ENCODE peak calls at places on chromosomes 4 and X, in seven cellular contexts. A is H1, I is H9, K is hepatocyte, E is GM23338, J is fibroblast of lung, D is K562. Q is an unnamed sample. For H3K79me2 and H3K4me1, the result is how much of the 10 kb centered on the place peaks cover.

GRCh38 chr4:37542749-37543148 is 143.4 kb downstream of the RELL1 start:
- DNase-seq in A (no peak), I (no peak), K (no peak), E (no peak), J (no peak), D (no peak), Q (no peak)

GRCh38 chrX:39967348-39967747 is 130.4 kb downstream of the BCOR start:
- DNase-seq in A (no peak), I (no peak), K (no peak), E (no peak), J (no peak), D (no peak), Q (no peak)

GRCh38 chr4:10947898-10948297 is 263.3 kb upstream of the CLNK start:
- DNase-seq in A (no peak), I (no peak), K (no peak), E (no peak), J (no peak), D (no peak), Q (no peak)

GRCh38 chr4:146333187-146333894 is 119.0 kb downstream of the REELD1 start:
- DNase-seq in A (no peak), I (no peak), K (peak), E (no peak), J (peak), D (no peak), Q (peak)

GRCh38 chr4:8855781-8856245 is 15.8 kb downstream of the HMX1 start:
- DNase-seq in A (peak), I (peak), K (no peak), E (peak), J (no peak), D (peak), Q (peak)

GRCh38 chrX:39158801-39159657 is 357.8 kb downstream of the MID1IP1 start:
- DNase-seq in A (no peak), I (no peak), K (peak), E (no peak), J (peak), D (no peak), Q (no peak)

GRCh38 chrX:150036641-150037040 is 98.3 kb upstream of the EOLA2 start:
- DNase-seq in A (no peak), I (no peak), K (no peak), E (no peak), J (no peak), D (no peak), Q (no peak)

GRCh38 chr4:179472164-179472563 is 2029.9 kb upstream of the AGA start:
- DNase-seq in A (no peak), I (no peak), K (no peak), E (no peak), J (no peak), D (no peak), Q (no peak)

GRCh38 chrX:21666679-21667078 is 8.5 kb upstream of the KLHL34 start:
- DNase-seq in A (no peak), I (no peak), K (no peak), E (no peak), J (peak), D (no peak), Q (no peak)

GRCh38 chrX:31266172-31267076 is 194.6 kb upstream of the FTHL17 start:
- DNase-seq in A (peak), I (peak), K (peak), E (peak), J (peak), D (peak), Q (peak)

GRCh38 chr4:170374770-170375169 is 285.0 kb upstream of the AADAT start:
- DNase-seq in A (peak), I (peak), K (peak), E (peak), J (no peak), D (peak), Q (peak)

GRCh38 chr4:24775750-24776149 is 19.6 kb upstream of the SOD3 start:
- DNase-seq in A (no peak), I (no peak), K (no peak), E (no peak), J (no peak), D (no peak), Q (no peak)

GRCh38 chrX:66162331-66162822 is 1.7 kb upstream of the HEPH start:
- DNase-seq in A (no peak), I (no peak), K (peak), E (no peak), J (no peak), D (peak), Q (no peak)

GRCh38 chr4:48640699-48641098 is 139.4 kb downstream of the FRYL start:
- DNase-seq in A (no peak), I (no peak), K (no peak), E (no peak), J (no peak), D (no peak), Q (no peak)

GRCh38 chr4:95318483-95318882 is 230.3 kb downstream of the UNC5C start:
- DNase-seq in A (no peak), I (no peak), K (no peak), E (no peak), J (no peak), D (no peak), Q (no peak)

GRCh38 chr4:39526283-39526682 is 956 bp downstream of the UGDH start:
- DNase-seq in A (no peak), I (no peak), K (no peak), E (no peak), J (no peak), D (no peak), Q (peak)

GRCh38 chrX:23634181-23634580 is 33.1 kb upstream of the PRDX4 start:
- DNase-seq in A (no peak), I (no peak), K (no peak), E (no peak), J (no peak), D (no peak), Q (no peak)

GRCh38 chrX:48897157-48897620 is 379 bp downstream of the TIMM17B start:
- DNase-seq in A (peak), I (peak), K (peak), E (peak), J (peak), D (peak), Q (peak)

GRCh38 chrX:39619182-39620009 is 478.4 kb downstream of the BCOR start:
- DNase-seq in A (no peak), I (no peak), K (peak), E (no peak), J (no peak), D (peak), Q (no peak)

GRCh38 chrX:40056420-40056819 is 41.3 kb downstream of the BCOR start:
- DNase-seq in A (no peak), I (no peak), K (no peak), E (no peak), J (no peak), D (no peak), Q (no peak)

GRCh38 chr4:108959497-108959896 is 196.6 kb upstream of the ETNPPL start:
- DNase-seq in A (no peak), I (no peak), K (no peak), E (no peak), J (peak), D (no peak), Q (no peak)

GRCh38 chr4:151302432-151302831 is 23.0 kb downstream of the SH3D19 start:
- DNase-seq in A (no peak), I (no peak), K (no peak), E (no peak), J (peak), D (no peak), Q (no peak)

GRCh38 chr4:156774422-156774821 is 197.2 kb downstream of the PDGFC start:
- DNase-seq in A (no peak), I (no peak), K (peak), E (no peak), J (peak), D (no peak), Q (no peak)

GRCh38 chr4:113332701-113333100 is 283.2 kb downstream of the ANK2 start:
- DNase-seq in A (no peak), I (no peak), K (no peak), E (no peak), J (no peak), D (no peak), Q (no peak)

GRCh38 chr4:187602339-187603092 is 393.1 kb upstream of the ZFP42 start:
- DNase-seq in A (no peak), I (no peak), K (no peak), E (no peak), J (peak), D (no peak), Q (no peak)

GRCh38 chr4:101089168-101089567 is 258.2 kb downstream of the PPP3CA start:
- DNase-seq in A (no peak), I (no peak), K (no peak), E (no peak), J (no peak), D (no peak), Q (no peak)

DNA sequence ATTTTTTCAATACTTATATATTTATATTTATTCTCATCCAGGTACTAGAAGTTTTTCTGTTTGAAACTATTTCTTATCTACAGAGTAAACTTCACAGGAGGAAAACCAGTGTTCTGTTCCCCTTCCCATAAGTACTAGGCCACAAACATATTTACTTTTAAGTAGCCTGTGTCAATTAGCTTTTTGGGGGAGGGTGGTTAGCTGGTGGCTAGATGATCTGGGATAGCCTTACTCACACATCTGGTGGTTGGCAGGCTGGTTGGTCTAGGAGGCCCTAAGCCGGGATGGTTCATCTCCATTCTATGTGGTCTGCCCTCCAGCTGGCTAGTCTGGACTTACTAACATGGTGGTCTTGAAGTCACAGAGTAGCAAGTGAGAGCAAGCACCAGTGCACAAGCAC is 6.2 kb downstream of the JADE3 start:
- DNase-seq in A (no peak), I (no peak), K (no peak), E (no peak), J (no peak), D (no peak), Q (no peak)
- H3K79me2 ChIP-seq in A (half or more), I (under half), K (half or more), E (half or more), J (under half), D (under half), Q (under half)

GRCh38 chr4:139749313-139749712 is 83.7 kb downstream of the MGST2 start:
- DNase-seq in A (no peak), I (no peak), K (no peak), E (no peak), J (peak), D (no peak), Q (no peak)
- H2AFZ ChIP-seq in A (no peak), I (no peak), K (no peak), E (no peak), J (no peak), D (no peak), Q (no peak)

DNA sequence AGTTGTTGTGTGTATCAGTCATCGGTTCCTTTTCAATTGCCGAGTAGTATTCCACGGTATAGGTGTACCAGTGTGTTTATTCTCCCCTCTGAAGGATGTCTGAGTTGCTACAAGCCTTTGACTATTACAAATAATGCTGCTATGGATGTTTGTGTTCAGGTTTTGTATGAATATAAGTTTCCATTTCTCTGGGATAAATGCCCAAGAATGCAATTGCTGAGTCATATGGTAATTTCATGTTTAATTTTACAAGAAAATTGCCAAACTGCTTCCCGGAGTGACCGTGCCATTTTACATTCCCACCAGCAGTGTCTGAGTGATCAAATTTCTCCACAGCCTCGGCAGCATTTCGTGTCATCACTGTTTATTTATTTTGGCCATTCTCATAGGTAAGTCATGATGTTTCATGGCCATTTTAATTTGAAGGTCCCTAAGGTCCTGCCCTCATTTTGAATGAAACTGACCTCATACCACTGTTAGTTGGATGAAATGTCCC is 73.9 kb downstream of the IRF2 start:
- DNase-seq in A (no peak), I (no peak), K (no peak), E (no peak), J (peak), D (no peak), Q (no peak)
- H3K4me1 ChIP-seq in A (under half), I (under half), K (under half), E (under half), J (under half), D (under half), Q (under half)

DNA sequence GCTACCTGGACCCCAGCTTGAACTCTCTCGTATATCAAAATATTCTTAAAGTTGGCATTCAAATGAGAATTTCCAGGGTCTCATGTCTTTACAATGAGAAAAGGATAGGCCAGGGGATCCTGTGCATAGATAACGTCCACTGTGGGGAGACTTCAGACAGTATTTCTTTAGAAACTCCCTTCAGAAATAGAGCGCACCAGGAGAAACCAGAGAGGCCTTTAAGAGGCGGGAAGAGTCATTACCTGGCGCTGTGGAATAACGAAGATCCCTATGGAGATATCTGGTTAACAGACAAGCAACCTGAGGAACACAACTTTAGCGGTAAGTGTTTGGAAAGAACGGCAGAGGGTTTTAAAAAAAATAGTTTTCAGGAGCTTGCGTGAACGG is 618 bp downstream of the RADX start:
- DNase-seq in A (peak), I (no peak), K (peak), E (peak), J (peak), D (no peak), Q (no peak)
- H3K79me2 ChIP-seq in A (under half), I (under half), K (under half), E (under half), J (under half), D (under half), Q (under half)

GRCh38 chrX:154443479-154443910 is 446 bp upstream of the FAM50A start:
- DNase-seq in A (no peak), I (no peak), K (no peak), E (peak), J (no peak), D (no peak), Q (no peak)
- H2AFZ ChIP-seq in A (no peak), I (no peak), K (no peak), E (no peak), J (no peak), D (no peak), Q (no peak)

DNA sequence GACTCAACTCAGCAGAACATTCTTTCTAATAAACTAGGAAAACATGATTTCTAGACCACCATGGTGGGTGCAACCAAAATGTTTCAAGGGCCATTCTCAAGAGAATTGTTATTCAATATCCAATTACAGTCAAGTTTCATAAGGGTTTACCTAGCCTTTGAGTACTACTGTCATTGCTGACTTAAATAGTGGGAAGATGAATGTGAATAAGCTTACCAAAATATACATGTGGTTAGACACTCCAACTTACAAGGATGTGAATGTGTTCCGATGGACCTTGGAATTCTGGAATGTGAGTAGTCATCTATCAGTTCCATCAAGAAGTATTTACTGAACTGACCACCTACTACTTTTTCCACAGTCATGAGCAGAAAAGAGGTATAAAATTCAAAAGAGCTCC is 16.9 kb downstream of the SH3RF1 start:
- DNase-seq in A (no peak), I (no peak), K (no peak), E (no peak), J (peak), D (no peak), Q (no peak)
- H3K4me1 ChIP-seq in A (under half), I (under half), K (half or more), E (half or more), J (under half), D (under half), Q (under half)

GRCh38 chr4:15674926-15675325 is 6.7 kb upstream of the FAM200B start:
- DNase-seq in A (no peak), I (no peak), K (no peak), E (no peak), J (no peak), D (no peak), Q (peak)

GRCh38 chr4:15676039-15676438 is 5.6 kb upstream of the FAM200B start:
- DNase-seq in A (no peak), I (no peak), K (no peak), E (no peak), J (no peak), D (no peak), Q (no peak)

GRCh38 chr4:15673337-15673736 is 8.3 kb upstream of the FAM200B start:
- DNase-seq in A (no peak), I (no peak), K (no peak), E (no peak), J (no peak), D (no peak), Q (no peak)

GRCh38 chr4:15676899-15677298 is 4.7 kb upstream of the FAM200B start:
- DNase-seq in A (no peak), I (no peak), K (no peak), E (no peak), J (no peak), D (no peak), Q (no peak)

DNA sequence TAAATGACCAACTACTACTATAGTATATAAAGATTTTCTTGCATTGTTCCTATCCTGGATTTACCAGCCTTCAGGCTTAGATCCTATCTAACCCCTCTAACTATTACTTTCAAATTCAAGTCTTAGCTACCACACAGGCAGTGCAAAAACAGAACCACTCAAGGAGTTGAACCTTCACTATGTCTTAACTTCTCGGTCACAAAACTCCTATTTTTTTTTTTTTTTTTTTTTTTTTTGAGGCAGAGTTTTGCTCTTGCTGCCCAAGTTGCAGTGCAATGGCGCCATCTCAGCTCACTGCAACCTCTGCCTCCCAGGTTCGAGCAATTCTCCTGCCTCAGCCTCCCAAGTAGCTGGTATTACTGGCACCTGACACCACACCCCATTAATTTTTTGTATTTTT is 6.3 kb upstream of the FAM200B start:
- DNase-seq in A (no peak), I (no peak), K (no peak), E (no peak), J (no peak), D (no peak), Q (peak)
- H3K79me2 ChIP-seq in A (half or more), I (under half), K (half or more), E (half or more), J (half or more), D (half or more), Q (half or more)

DNA sequence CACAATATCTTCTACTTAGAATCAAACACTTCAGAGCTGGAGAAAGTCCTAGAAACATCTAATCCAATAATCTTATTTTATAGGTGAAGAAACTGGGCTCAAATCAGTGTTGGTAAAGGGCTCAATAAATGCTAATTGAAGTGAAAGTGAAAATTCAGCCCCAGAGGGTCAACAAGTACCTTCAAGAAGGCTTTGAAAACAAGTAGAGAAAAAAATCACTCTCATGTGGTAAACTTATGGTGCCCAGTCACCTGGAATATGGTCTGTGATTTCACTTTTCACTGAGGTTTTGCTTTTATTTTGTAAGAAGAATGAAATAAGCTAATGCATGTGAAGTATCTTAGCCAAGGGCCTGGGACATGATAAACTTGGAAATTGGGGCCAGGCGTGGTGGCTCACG is 29.1 kb upstream of the EIF4E start:
- DNase-seq in A (no peak), I (no peak), K (no peak), E (no peak), J (no peak), D (no peak), Q (no peak)
- H2AFZ ChIP-seq in A (no peak), I (no peak), K (no peak), E (peak), J (no peak), D (no peak), Q (no peak)

GRCh38 chr4:163598489-163598888 is 104.0 kb downstream of the TMA16 start:
- DNase-seq in A (no peak), I (no peak), K (no peak), E (no peak), J (no peak), D (no peak), Q (no peak)
- H3K4me1 ChIP-seq in A (under half), I (under half), K (under half), E (under half), J (under half), D (under half), Q (half or more)

DNA sequence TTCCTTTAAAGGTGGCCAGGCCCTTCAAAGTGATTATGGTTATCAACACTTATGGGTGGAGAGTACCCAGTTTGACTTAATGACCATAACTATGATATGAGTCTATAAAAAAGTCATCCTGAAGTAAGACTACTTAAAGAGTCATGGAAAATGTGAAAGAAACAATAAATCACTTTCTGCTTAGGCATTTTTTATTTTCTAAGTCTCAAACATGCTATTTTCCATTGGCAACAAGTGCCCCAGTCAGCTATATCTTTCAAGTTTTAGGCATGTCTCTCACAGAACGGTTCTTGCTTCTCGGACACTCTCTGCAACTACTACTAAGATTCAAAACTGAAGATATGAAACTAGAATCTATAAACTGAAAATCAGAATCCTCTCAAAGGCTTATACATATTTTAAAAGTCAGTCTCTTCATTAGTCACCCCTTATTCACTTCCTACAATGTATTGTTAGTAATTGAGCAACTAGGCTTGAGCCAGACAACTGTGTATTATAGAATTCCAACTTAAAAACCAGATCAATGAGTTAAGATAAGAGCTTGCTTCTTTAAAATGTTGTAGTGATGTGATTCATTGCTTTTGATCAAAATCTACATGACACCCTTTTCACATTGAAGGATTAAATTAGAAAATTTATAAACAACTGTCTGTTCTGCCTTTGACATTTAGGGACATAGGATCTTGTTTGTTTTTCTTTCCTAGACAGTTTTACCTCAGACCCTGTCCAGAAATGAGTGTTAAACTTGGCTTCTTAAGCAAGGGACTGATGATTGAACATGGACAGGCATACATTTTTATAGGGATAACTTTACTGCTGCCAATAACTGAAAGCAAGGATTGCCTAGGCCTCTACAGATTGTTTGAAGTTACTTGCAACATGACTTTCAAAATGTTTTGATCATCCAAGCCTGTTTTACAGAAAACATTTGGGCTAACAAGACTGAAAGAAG is 2.9 kb downstream of the ANTXR2 start:
- DNase-seq in A (no peak), I (no peak), K (no peak), E (no peak), J (peak), D (no peak), Q (no peak)
- H3K79me2 ChIP-seq in A (under half), I (under half), K (under half), E (under half), J (half or more), D (half or more), Q (under half)